ENCODE peak calls at places on chromosomes 4 and X, in six cellular contexts. U is GM13977, Y is GM12865, F is GM10248, M is bronchial epithelial cell, A is AG09319. E is an unnamed sample.

GRCh38 chr4:111960241-111960667 is 185.0 kb upstream of the FAM241A start:
- DNase-seq in U (peak), Y (peak), F (peak), M (peak), A (no peak), E (no peak)

GRCh38 chr4:185997287-185997686 is 71.7 kb upstream of the TLR3 start:
- DNase-seq in U (no peak), Y (no peak), F (no peak), M (no peak), A (no peak), E (no peak)

GRCh38 chrX:135484636-135485289 is 35.7 kb upstream of the INTS6L start:
- DNase-seq in U (peak), Y (peak), F (peak), M (peak), A (peak), E (no peak)

GRCh38 chr4:80073362-80074008 is 456 bp upstream of the ANTXR2 start:
- DNase-seq in U (peak), Y (peak), F (peak), M (no peak), A (no peak), E (no peak)

GRCh38 chr4:163673848-163674702 is 179.6 kb downstream of the TMA16 start:
- DNase-seq in U (no peak), Y (no peak), F (no peak), M (no peak), A (no peak), E (no peak)

GRCh38 chrX:47217121-47217851 is 1.2 kb upstream of the CDK16 start:
- DNase-seq in U (no peak), Y (no peak), F (no peak), M (peak), A (no peak), E (no peak)

GRCh38 chrX:2767631-2768455 is 16.0 kb downstream of the XG start:
- DNase-seq in U (no peak), Y (no peak), F (no peak), M (peak), A (peak), E (peak)

GRCh38 chr4:30103455-30103854 is 616.7 kb upstream of the PCDH7 start:
- DNase-seq in U (no peak), Y (no peak), F (no peak), M (peak), A (no peak), E (no peak)

GRCh38 chr4:7266525-7267292 is 74.4 kb downstream of the SORCS2 start:
- DNase-seq in U (no peak), Y (no peak), F (no peak), M (peak), A (peak), E (no peak)

GRCh38 chr4:28250646-28251045 is 1390.0 kb downstream of the STIM2 start:
- DNase-seq in U (no peak), Y (no peak), F (no peak), M (peak), A (no peak), E (no peak)

GRCh38 chr4:6987566-6987920 is 55.6 kb upstream of the TADA2B start:
- DNase-seq in U (no peak), Y (no peak), F (no peak), M (peak), A (no peak), E (no peak)

GRCh38 chr4:121155893-121156292 is 8.2 kb downstream of the TNIP3 start:
- DNase-seq in U (no peak), Y (no peak), F (no peak), M (peak), A (peak), E (no peak)

GRCh38 chr4:2962099-2962455 is 1.1 kb downstream of the NOP14 start:
- DNase-seq in U (peak), Y (peak), F (no peak), M (no peak), A (no peak), E (no peak)

GRCh38 chrX:51975811-51976210 is 82.4 kb downstream of the MAGED1 start:
- DNase-seq in U (no peak), Y (no peak), F (no peak), M (no peak), A (no peak), E (no peak)

GRCh38 chr4:109548655-109549054 is 11.4 kb upstream of the MCUB start:
- DNase-seq in U (no peak), Y (peak), F (no peak), M (peak), A (no peak), E (no peak)

GRCh38 chr4:115844180-115844579 is 730.8 kb upstream of the NDST4 start:
- DNase-seq in U (no peak), Y (no peak), F (no peak), M (peak), A (no peak), E (no peak)

GRCh38 chrX:40175416-40176255 is 77.9 kb upstream of the BCOR start:
- DNase-seq in U (peak), Y (peak), F (peak), M (no peak), A (no peak), E (no peak)

GRCh38 chr4:140137654-140138053 is 16.3 kb downstream of the MAML3 start:
- DNase-seq in U (no peak), Y (no peak), F (no peak), M (no peak), A (no peak), E (no peak)
- TF ChIP-seq CTCF in U (no peak), Y (no peak), F (no peak), M (no peak), A (no peak), E (no peak)

DNA sequence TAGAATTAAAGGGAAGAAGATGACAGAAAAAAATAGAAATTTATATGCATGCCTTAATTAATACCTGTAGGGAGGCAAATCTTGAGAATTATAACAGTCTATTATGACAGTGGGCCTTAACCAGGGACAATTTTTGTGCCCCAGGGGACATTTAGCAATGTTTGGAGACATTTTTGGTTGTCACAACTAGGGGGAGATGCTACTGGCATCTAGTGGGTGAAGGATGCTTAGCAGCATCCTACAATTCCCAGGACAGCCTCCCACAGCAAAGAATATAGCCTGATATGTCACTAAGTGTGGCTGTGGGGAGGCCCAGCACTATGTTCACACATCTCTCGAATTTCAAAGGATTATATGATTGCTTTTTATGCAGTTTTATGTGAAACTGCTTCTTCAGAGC is 10.5 kb downstream of the GPR82 start:
- DNase-seq in U (no peak), Y (peak), F (no peak), M (peak), A (no peak), E (no peak)
- TF ChIP-seq CTCF in U (peak), Y (peak), F (no peak), M (peak), A (peak), E (peak)

DNA sequence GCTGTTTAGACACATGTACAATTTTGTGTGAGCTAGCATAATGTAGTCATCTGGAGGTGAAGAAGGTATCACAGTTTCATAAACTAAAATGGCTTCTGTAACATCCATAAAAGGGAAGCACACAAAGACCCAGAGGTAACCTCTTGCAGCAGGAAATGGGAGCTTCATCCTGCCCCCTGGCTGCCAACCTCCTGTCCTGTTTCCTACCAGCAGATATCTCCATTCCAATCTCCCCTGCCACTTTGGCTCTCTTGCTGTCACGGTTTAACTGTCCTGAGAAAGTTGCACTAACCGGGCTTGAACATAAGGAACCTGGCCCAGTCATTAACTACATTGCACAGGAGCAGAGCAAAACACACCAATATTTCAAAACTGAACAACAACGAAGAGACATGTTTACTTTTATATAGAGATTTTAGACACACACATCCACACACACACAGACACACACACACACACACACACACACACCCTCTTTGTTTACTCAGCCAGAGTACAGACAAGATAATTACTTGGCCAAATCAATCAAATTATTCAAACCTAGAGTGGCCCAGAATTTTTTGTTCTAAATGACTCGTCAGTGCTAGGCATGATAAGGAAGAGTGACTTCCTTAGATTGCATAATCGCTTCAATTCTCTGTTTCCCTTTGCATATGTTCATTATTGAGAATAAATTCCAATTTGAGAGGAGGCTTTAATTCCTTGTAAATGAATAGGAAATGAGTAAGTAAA is 24.2 kb downstream of the MID2 start:
- DNase-seq in U (no peak), Y (no peak), F (no peak), M (peak), A (no peak), E (no peak)
- TF ChIP-seq CTCF in U (no peak), Y (no peak), F (no peak), M (peak), A (no peak), E (no peak)

GRCh38 chr4:95980877-95981360 is 141.0 kb downstream of the PDHA2 start:
- DNase-seq in U (no peak), Y (no peak), F (no peak), M (no peak), A (no peak), E (no peak)

GRCh38 chr4:95985791-95986190 is 145.9 kb downstream of the PDHA2 start:
- DNase-seq in U (no peak), Y (no peak), F (no peak), M (no peak), A (no peak), E (no peak)

GRCh38 chr4:95981591-95981990 is 141.7 kb downstream of the PDHA2 start:
- DNase-seq in U (no peak), Y (no peak), F (no peak), M (no peak), A (no peak), E (no peak)

GRCh38 chr4:95985051-95985450 is 145.2 kb downstream of the PDHA2 start:
- DNase-seq in U (no peak), Y (peak), F (no peak), M (no peak), A (no peak), E (no peak)

GRCh38 chr4:95984081-95984480 is 144.2 kb downstream of the PDHA2 start:
- DNase-seq in U (no peak), Y (no peak), F (no peak), M (no peak), A (no peak), E (no peak)
- TF ChIP-seq CTCF in U (no peak), Y (no peak), F (no peak), M (no peak), A (no peak), E (no peak)

DNA sequence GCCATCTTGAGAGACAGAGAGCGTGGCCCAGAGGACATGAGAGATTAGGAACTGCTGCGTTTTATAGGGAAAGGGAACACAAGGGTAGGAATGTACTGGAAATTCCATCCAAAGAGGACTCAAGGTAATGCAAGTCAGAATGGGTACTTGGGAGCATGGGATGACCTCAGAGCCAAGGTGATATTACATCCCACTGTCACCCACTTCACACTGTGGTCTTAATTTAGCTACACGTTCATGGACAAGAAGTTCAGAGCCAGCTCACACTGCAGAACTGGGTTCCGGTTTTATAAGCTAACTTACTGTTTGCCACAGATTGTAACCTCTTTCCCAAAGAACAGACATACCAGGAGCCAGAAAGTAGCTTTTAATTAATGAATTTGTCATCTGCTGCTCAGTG is 244.7 kb downstream of the CBR4 start:
- DNase-seq in U (no peak), Y (no peak), F (no peak), M (no peak), A (no peak), E (no peak)
- TF ChIP-seq CTCF in U (no peak), Y (no peak), F (no peak), M (no peak), A (no peak), E (no peak)

DNA sequence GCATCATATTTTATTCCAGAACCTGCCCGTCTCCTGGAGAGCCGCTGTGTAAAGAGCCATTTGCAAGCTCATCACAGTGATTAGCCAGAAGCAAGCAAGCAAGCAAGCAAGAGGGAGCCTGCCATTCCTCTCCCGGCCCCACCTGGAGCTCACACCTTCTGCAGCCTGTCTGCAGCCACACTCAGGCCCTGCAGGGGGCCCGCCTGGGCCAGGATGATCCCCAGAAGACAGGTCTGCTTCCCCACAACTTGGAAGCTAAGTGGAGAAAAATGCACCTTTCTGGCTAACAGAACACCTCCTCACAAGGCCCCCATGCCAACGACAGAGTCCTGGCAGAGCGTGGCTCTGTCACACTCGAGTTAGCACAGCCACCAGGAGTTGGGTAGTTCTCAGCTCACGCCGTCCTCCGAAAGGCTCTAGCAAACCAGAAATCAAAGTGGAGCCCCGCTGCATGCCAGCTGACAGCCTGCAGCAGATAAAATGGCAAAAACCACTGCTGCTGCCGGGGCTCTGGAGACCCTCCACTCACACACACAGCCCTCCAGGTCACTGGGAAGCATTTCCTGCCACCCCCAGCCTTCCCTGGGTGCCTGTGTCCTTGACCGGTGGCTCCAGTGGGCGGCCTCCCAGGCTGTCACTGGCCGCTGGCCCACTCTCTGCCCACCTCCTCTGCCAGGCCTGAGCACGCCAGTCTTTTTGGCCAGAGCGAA is 54.9 kb downstream of the DCTD start:
- DNase-seq in U (no peak), Y (no peak), F (no peak), M (no peak), A (no peak), E (no peak)
- TF ChIP-seq CTCF in U (no peak), Y (peak), F (no peak), M (peak), A (no peak), E (no peak)

GRCh38 chr4:4446434-4446833 is 59.5 kb downstream of the NSG1 start:
- DNase-seq in U (no peak), Y (no peak), F (no peak), M (peak), A (no peak), E (no peak)
- TF ChIP-seq CTCF in U (no peak), Y (no peak), F (no peak), M (no peak), A (no peak), E (no peak)

DNA sequence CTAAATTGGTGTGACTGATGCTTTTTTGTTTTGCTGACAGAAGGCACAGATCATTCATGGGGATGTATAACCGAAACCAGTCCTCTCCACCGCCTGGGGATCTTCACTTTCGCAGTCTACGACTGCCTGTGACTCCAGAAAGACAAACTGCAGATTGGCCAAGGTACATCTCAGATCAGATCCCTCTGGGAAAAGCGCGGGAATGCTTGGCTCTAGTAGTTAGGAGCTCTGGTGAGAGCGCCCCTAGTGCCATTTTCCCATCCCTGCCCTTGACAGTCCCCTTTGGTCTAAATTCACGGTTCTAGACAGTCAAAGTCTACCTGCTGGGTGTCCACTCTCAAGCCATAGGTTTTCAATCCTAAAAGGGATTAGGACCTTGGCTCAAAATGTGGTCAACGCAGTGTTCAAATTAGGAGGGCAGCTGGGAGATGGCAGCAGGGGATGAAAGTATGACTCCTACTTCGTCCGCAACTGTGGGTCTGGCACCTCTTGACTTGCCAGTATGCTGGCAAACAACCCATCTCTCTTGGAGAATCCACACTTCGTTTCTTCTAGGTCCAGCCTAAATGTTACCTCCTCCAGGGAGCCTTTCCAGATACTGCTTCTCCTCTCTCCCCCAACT is 6.9 kb upstream of the HAND2 start:
- DNase-seq in U (no peak), Y (no peak), F (no peak), M (no peak), A (no peak), E (no peak)
- TF ChIP-seq CTCF in U (peak), Y (no peak), F (no peak), M (no peak), A (no peak), E (peak)

DNA sequence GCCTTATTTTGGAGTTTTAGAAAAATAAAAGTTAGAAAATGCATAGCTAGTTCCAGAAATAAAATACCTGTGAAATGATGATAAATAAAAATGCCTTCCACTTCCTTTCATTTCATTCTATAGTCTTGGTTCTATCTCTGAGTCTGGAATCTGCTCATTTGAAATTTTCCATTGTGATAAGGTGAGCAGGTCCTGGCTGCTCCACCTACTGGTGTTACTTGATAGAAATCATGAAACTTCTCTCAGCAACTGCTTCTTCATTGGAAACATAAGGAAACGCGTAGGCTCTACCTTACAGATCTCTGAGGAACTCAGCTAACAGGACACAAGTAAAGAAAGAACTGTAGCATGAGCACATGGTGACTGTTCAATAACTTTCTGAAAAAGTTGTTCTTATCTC is 141.8 kb downstream of the DCHS2 start:
- DNase-seq in U (no peak), Y (no peak), F (no peak), M (peak), A (no peak), E (no peak)
- TF ChIP-seq CTCF in U (peak), Y (peak), F (peak), M (peak), A (peak), E (peak)

E was measured in D721Med.